ENCODE peak calls at places on chromosomes 1 and 21, in six cellular contexts. F is H9, T is IMR-90, U is mesendoderm, M is H1, X is trophoblast cell. I is an unnamed sample.

GRCh38 chr1:155166373-155167165 is 6.5 kb downstream of the KRTCAP2 start:
- DNase-seq in X (peak), M (peak), T (no peak), F (peak), U (peak), I (peak)

GRCh38 chr21:26519142-26519541 is 53.9 kb downstream of the CYYR1 start:
- DNase-seq in X (no peak), U (no peak), T (no peak), M (no peak), F (no peak), I (no peak)

GRCh38 chr1:158644479-158644878 is 39.4 kb downstream of the OR10Z1 start:
- DNase-seq in M (no peak), F (no peak), U (no peak), T (no peak), X (no peak), I (no peak)

GRCh38 chr1:157937743-157938142 is 55.7 kb upstream of the KIRREL1 start:
- DNase-seq in U (no peak), F (no peak), T (no peak), X (no peak), M (no peak), I (no peak)

GRCh38 chr1:6487804-6488484 is 3.5 kb downstream of the PLEKHG5 start:
- DNase-seq in M (no peak), U (no peak), X (no peak), F (no peak), T (no peak), I (no peak)

GRCh38 chr1:111656093-111657017 is 36.8 kb downstream of the RAP1A start:
- DNase-seq in U (peak), F (no peak), M (no peak), X (no peak), T (peak), I (peak)

GRCh38 chr1:165114022-165114888 is 242.3 kb downstream of the LMX1A start:
- DNase-seq in T (peak), U (peak), F (peak), X (peak), M (peak), I (peak)

GRCh38 chr1:34186741-34187494 is 10.2 kb downstream of the C1orf94 start:
- DNase-seq in U (no peak), X (no peak), T (no peak), F (no peak), M (no peak), I (no peak)

GRCh38 chr1:107135466-107135865 is 5.4 kb upstream of the NTNG1 start:
- DNase-seq in U (peak), T (peak), X (no peak), M (peak), F (peak), I (peak)

GRCh38 chr1:248406721-248407692 is 4.2 kb downstream of the OR2T1 start:
- DNase-seq in M (no peak), X (no peak), F (no peak), T (no peak), U (no peak), I (no peak)

GRCh38 chr1:9289090-9289534 is 3.6 kb upstream of the SPSB1 start:
- DNase-seq in F (peak), U (peak), X (peak), M (peak), T (peak), I (peak)

GRCh38 chr1:177429234-177429633 is 258.5 kb downstream of the BRINP2 start:
- DNase-seq in X (no peak), U (no peak), F (no peak), M (no peak), T (no peak), I (no peak)

GRCh38 chr1:185648858-185649589 is 85.2 kb upstream of the HMCN1 start:
- DNase-seq in M (no peak), F (no peak), U (no peak), T (no peak), X (no peak), I (no peak)

GRCh38 chr1:116001739-116002487 is 25.6 kb downstream of the SLC22A15 start:
- DNase-seq in U (no peak), M (no peak), T (no peak), X (no peak), F (no peak), I (peak)

GRCh38 chr1:43554444-43554992 is 23.8 kb downstream of the PTPRF start:
- DNase-seq in M (no peak), T (peak), U (peak), F (peak), X (no peak), I (peak)

GRCh38 chr1:167957710-167958109 is 20.8 kb upstream of the MPC2 start:
- DNase-seq in X (no peak), T (peak), M (no peak), F (no peak), U (no peak), I (no peak)

GRCh38 chr21:29676395-29676794 is 263.4 kb downstream of the GRIK1 start:
- DNase-seq in T (no peak), M (no peak), X (no peak), U (no peak), F (no peak), I (no peak)

GRCh38 chr1:2204384-2205190 is 10.0 kb upstream of the FAAP20 start:
- DNase-seq in M (peak), F (peak), X (peak), U (peak), T (peak), I (peak)
- H2BK5ac ChIP-seq in M (peak), F (no peak), X (peak), U (no peak), T (peak), I (no peak)

GRCh38 chr1:235326719-235327558 is 1.0 kb downstream of the ARID4B start:
- DNase-seq in U (peak), T (no peak), M (peak), X (peak), F (peak), I (peak)
- H2BK5ac ChIP-seq in U (peak), T (peak), M (peak), X (peak), F (no peak), I (peak)

GRCh38 chr21:41973861-41974751 is 20.3 kb upstream of the C2CD2 start:
- DNase-seq in X (no peak), U (peak), M (peak), T (peak), F (no peak), I (no peak)

GRCh38 chr21:41974752-41975053 is 20.9 kb upstream of the C2CD2 start:
- DNase-seq in X (no peak), U (no peak), T (no peak), M (no peak), F (no peak), I (no peak)

GRCh38 chr21:41977034-41977950 is 23.5 kb upstream of the C2CD2 start:
- DNase-seq in F (no peak), T (no peak), U (no peak), M (peak), X (no peak), I (no peak)

GRCh38 chr21:41976611-41977010 is 22.8 kb upstream of the C2CD2 start:
- DNase-seq in M (peak), U (no peak), F (no peak), X (no peak), T (no peak), I (no peak)

DNA sequence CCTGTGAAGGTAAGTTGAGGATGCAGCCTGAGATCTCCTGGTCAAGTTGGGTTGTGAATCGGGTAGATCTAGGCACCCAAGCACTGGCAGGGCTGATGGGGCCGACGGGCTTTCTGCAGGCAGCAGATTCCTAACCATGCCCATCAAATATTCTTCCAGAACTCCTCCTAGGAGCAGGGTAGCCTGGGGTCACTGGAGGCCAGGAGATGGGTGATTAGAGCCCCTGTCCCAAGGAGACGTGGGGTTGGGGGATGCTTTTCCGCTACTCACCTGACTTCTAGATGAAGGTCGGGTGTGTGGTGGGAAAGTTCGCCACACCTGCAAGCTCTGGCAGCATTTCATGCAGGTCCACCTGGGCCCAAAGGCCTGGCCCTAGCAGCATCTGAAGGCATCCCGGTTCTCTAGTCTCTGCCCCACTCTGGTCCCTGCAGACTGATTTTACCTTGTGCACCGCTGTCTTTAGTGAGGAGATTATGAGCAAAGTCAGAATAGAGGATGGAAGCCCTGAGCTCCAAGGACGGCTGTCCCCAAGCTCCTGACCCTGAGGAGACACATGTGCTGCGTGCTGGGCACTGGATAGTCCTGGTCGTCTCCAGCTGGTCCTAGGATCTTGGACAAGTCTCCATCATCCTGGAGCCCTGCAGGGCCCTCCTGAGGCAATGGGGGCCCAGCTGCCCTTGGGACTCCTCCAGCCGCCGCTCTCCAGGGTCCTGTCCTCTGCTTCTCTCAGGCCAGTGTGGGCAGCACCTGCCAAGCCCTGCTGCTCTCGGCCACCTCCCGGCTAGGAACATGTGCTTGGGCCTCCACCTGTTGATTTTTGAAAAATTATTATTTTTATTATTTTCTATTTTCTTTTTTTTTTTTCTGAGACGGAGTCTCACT is 21.8 kb upstream of the C2CD2 start:
- DNase-seq in T (no peak), F (no peak), M (peak), U (peak), X (no peak), I (no peak)
- H2BK5ac ChIP-seq in T (no peak), F (no peak), M (no peak), U (no peak), X (no peak), I (no peak)

DNA sequence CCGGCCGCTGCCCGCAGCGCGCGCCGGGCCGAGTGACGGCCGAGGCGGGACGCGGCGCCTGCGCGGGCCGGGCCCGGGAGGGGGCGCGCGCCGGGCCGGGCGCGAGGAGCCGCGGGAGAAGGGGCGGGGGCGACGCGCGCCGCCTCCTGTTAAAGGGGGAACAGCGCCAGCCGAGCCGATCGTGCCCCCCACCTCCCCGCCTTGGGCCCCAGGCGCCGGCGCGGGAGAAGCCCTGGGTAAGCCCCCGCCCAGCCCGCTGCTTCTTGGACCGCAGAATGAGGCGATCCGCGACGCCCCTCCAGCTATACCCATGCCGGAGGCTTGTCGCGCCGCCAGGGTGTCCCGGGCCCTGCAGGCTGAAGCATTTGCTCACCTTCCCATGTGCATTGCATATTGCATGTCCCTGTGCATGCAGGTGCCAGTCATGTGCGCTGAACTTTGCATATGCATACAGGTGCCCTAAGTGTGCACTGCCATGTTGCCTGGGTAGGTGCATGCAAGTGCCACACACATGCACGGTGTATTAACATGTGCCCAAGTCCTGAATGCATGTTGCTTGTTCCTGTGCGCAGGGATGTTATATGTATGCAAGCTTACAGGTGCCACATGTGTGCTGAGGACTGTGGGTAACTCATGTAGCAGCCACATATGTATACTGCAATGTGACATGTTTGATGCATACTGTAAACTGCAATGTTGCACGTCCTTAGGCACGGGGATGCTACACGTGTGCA is at the start of gene ADGRB2:
- DNase-seq in U (peak), M (peak), T (no peak), X (peak), F (peak), I (no peak)
- H2BK5ac ChIP-seq in U (no peak), M (no peak), T (no peak), X (no peak), F (no peak), I (no peak)

GRCh38 chr1:52056110-52056936 is at the start of gene BTF3L4:
- DNase-seq in M (peak), T (peak), U (peak), X (peak), F (peak), I (peak)
- H2BK5ac ChIP-seq in M (peak), T (peak), U (peak), X (peak), F (peak), I (peak)

GRCh38 chr1:2801535-2802291 is at the start of gene TTC34:
- DNase-seq in F (no peak), U (peak), M (no peak), X (no peak), T (no peak), I (no peak)
- H2BK5ac ChIP-seq in F (no peak), U (no peak), M (no peak), X (no peak), T (no peak), I (no peak)

DNA sequence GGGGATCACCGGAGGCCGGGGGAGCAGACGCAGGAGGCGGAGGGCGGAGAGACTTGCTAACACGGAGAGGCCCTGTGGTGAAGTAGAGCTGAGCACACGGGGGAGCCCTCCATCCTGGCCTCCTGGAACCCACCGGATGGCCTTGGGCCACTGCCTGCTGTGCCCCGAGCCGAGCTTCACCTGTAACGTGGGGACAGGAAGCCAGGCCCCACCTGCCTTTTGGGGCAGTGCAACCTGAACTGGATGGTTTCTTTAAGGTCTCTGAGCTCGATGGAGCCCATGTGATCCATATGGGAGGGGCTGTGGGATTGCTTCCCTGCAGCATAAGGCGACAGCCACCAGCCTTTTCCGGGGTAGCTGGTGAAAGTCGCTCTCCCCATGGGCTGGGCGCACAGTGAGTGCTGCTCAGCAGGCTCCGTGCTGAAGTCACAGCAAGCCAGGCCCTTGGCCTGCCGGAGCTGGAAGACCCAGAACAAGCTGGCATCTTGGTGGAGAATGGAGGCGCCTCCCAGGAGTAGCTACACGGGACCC is 35.8 kb downstream of the TFF3 start:
- DNase-seq in T (no peak), F (no peak), U (no peak), X (no peak), M (no peak), I (no peak)
- H2BK5ac ChIP-seq in T (no peak), F (no peak), U (no peak), X (no peak), M (no peak), I (no peak)

GRCh38 chr1:14630986-14631385 is 32.5 kb downstream of the KAZN start:
- DNase-seq in U (no peak), F (no peak), M (no peak), X (no peak), T (no peak), I (no peak)
- H2BK5ac ChIP-seq in U (no peak), F (no peak), M (no peak), X (no peak), T (no peak), I (no peak)

GRCh38 chr1:16242556-16243407 is 5.8 kb upstream of the CPLANE2 start:
- DNase-seq in U (no peak), F (no peak), M (no peak), X (no peak), T (no peak), I (no peak)

GRCh38 chr1:16236495-16237342 is at the start of gene CPLANE2:
- DNase-seq in U (peak), F (peak), X (peak), T (peak), M (peak), I (peak)

GRCh38 chr1:16237343-16237830 is 404 bp upstream of the CPLANE2 start:
- DNase-seq in X (no peak), M (no peak), T (peak), F (no peak), U (no peak), I (no peak)

GRCh38 chr1:16241116-16241763 is 4.3 kb upstream of the CPLANE2 start:
- DNase-seq in M (no peak), F (no peak), T (no peak), U (no peak), X (no peak), I (no peak)

DNA sequence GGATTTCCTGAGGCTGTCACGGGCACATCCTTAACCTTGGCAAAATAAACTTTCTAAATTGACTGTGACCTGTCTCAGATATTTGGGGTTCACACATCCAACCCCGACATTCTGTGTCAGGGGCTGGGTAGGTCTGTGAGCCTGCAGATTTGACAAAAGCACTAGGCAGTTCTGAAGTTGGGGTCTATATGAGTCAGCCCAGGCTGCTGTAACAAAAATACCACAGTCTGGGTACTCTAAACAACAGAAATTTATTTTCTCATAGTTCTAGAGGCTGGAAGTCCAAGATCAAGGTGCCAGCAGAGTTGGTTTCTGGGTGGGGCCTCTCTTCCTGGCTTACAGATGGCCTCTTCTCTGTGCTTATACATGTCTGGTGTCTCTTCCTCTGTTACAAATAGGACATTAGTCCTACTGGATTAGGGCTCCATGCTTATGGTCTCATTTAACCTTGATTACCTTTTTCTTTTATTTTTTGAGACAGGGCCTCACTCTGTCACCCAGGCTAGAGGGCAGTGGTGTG is 3.0 kb upstream of the CPLANE2 start:
- DNase-seq in F (no peak), X (no peak), T (no peak), U (no peak), M (no peak), I (no peak)
- H2BK5ac ChIP-seq in F (no peak), X (no peak), T (no peak), U (no peak), M (no peak), I (no peak)

DNA sequence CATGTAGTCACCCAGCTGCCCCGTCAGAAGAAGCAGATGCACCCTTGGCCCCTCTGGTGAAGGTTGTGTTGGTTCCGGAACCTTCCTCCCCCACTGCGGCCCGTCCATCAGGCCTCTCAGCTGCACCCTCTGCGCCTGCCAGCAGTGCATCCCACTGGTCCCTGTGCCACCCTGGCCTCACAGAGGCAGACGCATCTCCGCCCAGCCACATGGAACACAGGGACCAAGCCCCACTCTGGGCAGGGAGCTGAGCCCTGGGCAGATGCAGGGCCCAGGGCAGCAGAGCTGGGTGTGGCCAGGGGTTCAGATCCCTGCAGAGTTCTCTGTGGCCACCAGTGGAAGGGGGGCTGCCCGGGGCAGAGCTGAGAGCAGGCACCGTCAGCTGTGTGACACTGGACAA is 50.6 kb downstream of the SLC19A1 start:
- DNase-seq in M (no peak), U (no peak), T (no peak), F (no peak), X (no peak), I (no peak)
- H2BK5ac ChIP-seq in M (peak), U (no peak), T (no peak), F (no peak), X (no peak), I (no peak)

I was measured in mesenchymal stem cell.